ENCODE peak calls at places on chromosomes 7 and 10, in ten cellular contexts. X is ovary, S is heart left ventricle, A is HepG2, Y is A549, T is GM12878, C is IMR-90, J is stomach, K is transverse colon, I is Peyer's patch. Q is an unnamed sample.

GRCh38 chr10:133454204-133454893 is 604 bp downstream of the SCART1 start:
- DNase-seq in I (no peak), J (no peak), A (no peak), X (no peak), S (no peak), C (no peak), T (no peak), K (no peak), Y (no peak), Q (no peak)

GRCh38 chr7:3537210-3537875 is 236.3 kb downstream of the SDK1 start:
- DNase-seq in T (no peak), C (peak; percentile 80), I (no peak), A (no peak), J (no peak), Y (no peak), K (no peak), X (no peak), S (no peak), Q (no peak)

GRCh38 chr10:26485150-26485941 is 47.2 kb downstream of the APBB1IP start:
- DNase-seq in J (no peak), A (no peak), S (peak; percentile 22), T (no peak), X (no peak), I (no peak), Y (peak; percentile 27), C (no peak), K (no peak), Q (no peak)

GRCh38 chr10:92790449-92790848 is 57.9 kb upstream of the EXOC6 start:
- DNase-seq in C (no peak), K (no peak), T (no peak), J (no peak), X (no peak), Y (no peak), S (no peak), A (no peak), I (no peak), Q (no peak)

GRCh38 chr7:140625908-140626868 is 14.4 kb downstream of the DENND2A start:
- DNase-seq in K (peak; percentile 74), C (peak; percentile 100), J (peak; percentile 72), I (peak; percentile 83), Y (peak; percentile 83), T (no peak), S (peak; percentile 92), A (no peak), X (peak; percentile 98), Q (no peak)

GRCh38 chr7:17185690-17186070 is 112.8 kb upstream of the AHR start:
- DNase-seq in X (no peak), K (no peak), Y (peak; percentile 56), A (no peak), I (no peak), S (no peak), T (peak; percentile 59), C (peak; percentile 74), J (no peak), Q (no peak)

GRCh38 chr7:35450456-35450855 is 196.6 kb upstream of the TBX20 start:
- DNase-seq in K (no peak), J (no peak), I (no peak), S (no peak), X (no peak), Y (no peak), A (no peak), T (no peak), C (no peak), Q (no peak)

GRCh38 chr7:71055504-71055903 is 76.4 kb upstream of the GALNT17 start:
- DNase-seq in Y (no peak), T (no peak), K (no peak), X (no peak), I (no peak), A (no peak), S (no peak), J (no peak), C (no peak), Q (no peak)

GRCh38 chr7:157785021-157785441 is 448.2 kb downstream of the DNAJB6 start:
- DNase-seq in A (no peak), C (no peak), K (no peak), T (no peak), I (no peak), J (no peak), Y (no peak), X (no peak), S (no peak), Q (no peak)

GRCh38 chr7:56009695-56010094 is 41.5 kb downstream of the PSPH start:
- DNase-seq in C (no peak), X (no peak), T (no peak), Y (no peak), A (peak; percentile 65), J (peak; percentile 65), S (peak; percentile 21), K (peak; percentile 47), I (no peak), Q (no peak)

GRCh38 chr7:47492720-47493119 is 89.2 kb downstream of the TNS3 start:
- DNase-seq in J (no peak), S (no peak), X (no peak), Y (no peak), K (no peak), C (no peak), I (no peak), A (no peak), T (no peak), Q (no peak)

GRCh38 chr7:149280661-149281507 is 18.9 kb downstream of the ZNF783 start:
- DNase-seq in J (no peak), C (no peak), Y (no peak), X (no peak), K (no peak), I (peak; percentile 37), S (no peak), A (no peak), T (no peak), Q (no peak)

GRCh38 chr7:113026941-113027340 is 59.7 kb downstream of the GPR85 start:
- DNase-seq in J (no peak), Y (no peak), X (no peak), A (no peak), I (no peak), T (no peak), C (peak; percentile 45), S (no peak), K (no peak), Q (no peak)

GRCh38 chr7:99452541-99452940 is 13.4 kb downstream of the ATP5MF start:
- DNase-seq in Y (no peak), I (no peak), C (no peak), K (no peak), T (no peak), A (no peak), J (no peak), X (no peak), S (no peak), Q (no peak)

GRCh38 chr7:99451936-99452335 is 13.2 kb downstream of the CPSF4 start:
- DNase-seq in S (peak; percentile 49), Y (no peak), K (no peak), I (no peak), T (no peak), C (no peak), A (no peak), X (no peak), J (no peak), Q (no peak)

GRCh38 chr7:99448855-99449254 is 10.1 kb downstream of the CPSF4 start:
- DNase-seq in A (no peak), I (no peak), T (no peak), J (no peak), Y (no peak), K (no peak), S (no peak), X (no peak), C (no peak), Q (no peak)

GRCh38 chr7:99446096-99446495 is 7.4 kb downstream of the CPSF4 start:
- DNase-seq in X (no peak), K (no peak), I (no peak), J (no peak), T (no peak), S (no peak), A (no peak), Y (no peak), C (no peak), Q (no peak)

GRCh38 chr7:99447943-99448342 is 9.2 kb downstream of the CPSF4 start:
- DNase-seq in S (no peak), C (no peak), K (no peak), J (no peak), Y (peak; percentile 59), A (peak; percentile 51), X (no peak), I (no peak), T (no peak), Q (no peak)
- H3K4me3 ChIP-seq in S (no peak overlapping the region), C (no peak overlapping the region), K (no peak overlapping the region), J (no peak overlapping the region), Y (no peak overlapping the region), A (no peak overlapping the region), X (no peak overlapping the region), I (no peak overlapping the region), T (no peak overlapping the region), Q (no peak overlapping the region)

GRCh38 chr10:119207367-119207668 is at the start of gene GRK5:
- DNase-seq in X (peak; percentile 95), A (peak; percentile 90), S (peak; percentile 95), Y (peak; percentile 96), I (peak; percentile 98), C (peak; percentile 98), T (peak; percentile 86), J (peak; percentile 96), K (peak; percentile 95), Q (peak; percentile 79)
- TF ChIP-seq POLR2A in X (peak; percentile 50), A (peak; percentile 60), S (peak; percentile 66), Y (peak; percentile 69), I (peak; percentile 70), C (peak; percentile 69), T (peak; percentile 84), J (no peak), K (peak; percentile 9), Q (no peak)

GRCh38 chr10:49539320-49539885 is 482 bp upstream of the ERCC6 start:
- DNase-seq in I (peak; percentile 69), S (peak; percentile 34), X (peak; percentile 43), A (peak; percentile 24), J (peak; percentile 50), C (peak; percentile 52), K (peak; percentile 57), T (no peak), Y (peak; percentile 46), Q (no peak)

GRCh38 chr10:49543604-49544003 is 4.7 kb upstream of the ERCC6 start:
- DNase-seq in C (no peak), J (no peak), X (no peak), K (no peak), I (no peak), T (no peak), Y (no peak), A (no peak), S (no peak), Q (no peak)

GRCh38 chr10:49541762-49542161 is 2.8 kb upstream of the ERCC6 start:
- DNase-seq in K (no peak), A (no peak), X (no peak), S (no peak), I (no peak), J (no peak), T (no peak), C (no peak), Y (no peak), Q (no peak)

GRCh38 chr10:49538381-49539319 is at the start of gene ERCC6:
- DNase-seq in Y (peak; percentile 98), J (peak; percentile 98), C (peak; percentile 98), K (peak; percentile 98), I (peak; percentile 99), T (peak; percentile 91), X (peak; percentile 97), A (peak; percentile 94), S (peak; percentile 97), Q (peak; percentile 85)

GRCh38 chr10:49542353-49542752 is 3.4 kb upstream of the ERCC6 start:
- DNase-seq in K (no peak), X (no peak), S (no peak), A (no peak), Y (no peak), C (no peak), J (no peak), T (no peak), I (no peak), Q (no peak)
- H3K4me3 ChIP-seq in K (no peak overlapping the region), X (no peak overlapping the region), S (no peak overlapping the region), A (no peak overlapping the region), Y (no peak overlapping the region), C (no peak overlapping the region), J (no peak overlapping the region), T (no peak overlapping the region), I (no peak overlapping the region), Q (no peak overlapping the region)

GRCh38 chr7:77453531-77453930 is 37.4 kb upstream of the GSAP start:
- DNase-seq in A (no peak), T (no peak), S (no peak), X (no peak), K (no peak), I (no peak), C (peak; percentile 57), J (no peak), Y (no peak), Q (no peak)
- TF ChIP-seq POLR2A in A (no peak), T (no peak), S (no peak), X (no peak), K (no peak), I (no peak), C (no peak), J (no peak), Y (no peak), Q (no peak)